ENCODE peak calls at places on chromosomes 11 and 22, in ten cellular contexts. One of them, this sample, is unnamed.

GRCh38 chr11:6737872-6738466 is 33.8 kb downstream of the OR2AG2 start:
- DNase-seq in CD4-positive, CD25-positive, alpha-beta regulatory T cell: peak; percentile 79
- DNase-seq in IMR-90: peak; percentile 34
- DNase-seq in A549: peak; percentile 45
- DNase-seq in cardiac muscle cell: peak; percentile 61
- DNase-seq in tibial nerve: peak; percentile 43
- DNase-seq in CD4-positive, alpha-beta memory T cell: peak; percentile 82
- DNase-seq in SJSA1: no peak
- DNase-seq in left lung: no peak
- DNase-seq in OCI-LY7: peak; percentile 80
- DNase-seq in this sample: no peak

GRCh38 chr11:117604349-117604995 is 192.5 kb downstream of the DSCAML1 start:
- DNase-seq in CD4-positive, CD25-positive, alpha-beta regulatory T cell: no peak
- DNase-seq in IMR-90: peak; percentile 32
- DNase-seq in A549: no peak
- DNase-seq in cardiac muscle cell: no peak
- DNase-seq in tibial nerve: no peak
- DNase-seq in CD4-positive, alpha-beta memory T cell: no peak
- DNase-seq in SJSA1: peak; percentile 81
- DNase-seq in left lung: no peak
- DNase-seq in OCI-LY7: no peak
- DNase-seq in this sample: no peak

GRCh38 chr11:19025799-19026406 is 34.6 kb downstream of the MRGPRX2 start:
- DNase-seq in CD4-positive, CD25-positive, alpha-beta regulatory T cell: no peak
- DNase-seq in IMR-90: peak; percentile 1
- DNase-seq in A549: no peak
- DNase-seq in cardiac muscle cell: peak; percentile 77
- DNase-seq in tibial nerve: no peak
- DNase-seq in CD4-positive, alpha-beta memory T cell: no peak
- DNase-seq in SJSA1: no peak
- DNase-seq in left lung: no peak
- DNase-seq in OCI-LY7: no peak
- DNase-seq in this sample: no peak

GRCh38 chr11:64876835-64877341 is 1.5 kb downstream of the EHD1 start:
- DNase-seq in CD4-positive, CD25-positive, alpha-beta regulatory T cell: no peak
- DNase-seq in IMR-90: peak; percentile 46
- DNase-seq in A549: no peak
- DNase-seq in cardiac muscle cell: peak; percentile 62
- DNase-seq in tibial nerve: no peak
- DNase-seq in CD4-positive, alpha-beta memory T cell: no peak
- DNase-seq in SJSA1: peak; percentile 93
- DNase-seq in left lung: peak; percentile 82
- DNase-seq in OCI-LY7: no peak
- DNase-seq in this sample: peak; percentile 71

GRCh38 chr11:128662960-128663359 is 30.9 kb upstream of the FLI1 start:
- DNase-seq in CD4-positive, CD25-positive, alpha-beta regulatory T cell: no peak
- DNase-seq in IMR-90: no peak
- DNase-seq in A549: no peak
- DNase-seq in cardiac muscle cell: no peak
- DNase-seq in tibial nerve: no peak
- DNase-seq in CD4-positive, alpha-beta memory T cell: no peak
- DNase-seq in SJSA1: no peak
- DNase-seq in left lung: no peak
- DNase-seq in OCI-LY7: peak; percentile 45
- DNase-seq in this sample: no peak

GRCh38 chr22:22099833-22100812 is 117.5 kb upstream of the TOP3B start:
- DNase-seq in CD4-positive, CD25-positive, alpha-beta regulatory T cell: no peak
- DNase-seq in IMR-90: peak; percentile 32
- DNase-seq in A549: no peak
- DNase-seq in cardiac muscle cell: no peak
- DNase-seq in tibial nerve: no peak
- DNase-seq in CD4-positive, alpha-beta memory T cell: no peak
- DNase-seq in SJSA1: no peak
- DNase-seq in left lung: no peak
- DNase-seq in OCI-LY7: peak; percentile 71
- DNase-seq in this sample: no peak

GRCh38 chr22:25362215-25362882 is 142.9 kb downstream of the CRYBB2 start:
- DNase-seq in CD4-positive, CD25-positive, alpha-beta regulatory T cell: peak; percentile 49
- DNase-seq in IMR-90: peak; percentile 38
- DNase-seq in A549: peak; percentile 21
- DNase-seq in cardiac muscle cell: peak; percentile 71
- DNase-seq in tibial nerve: peak; percentile 83
- DNase-seq in CD4-positive, alpha-beta memory T cell: peak; percentile 52
- DNase-seq in SJSA1: peak; percentile 84
- DNase-seq in left lung: peak; percentile 90
- DNase-seq in OCI-LY7: peak; percentile 66
- DNase-seq in this sample: peak; percentile 49

GRCh38 chr11:32433249-32434115 is 1.9 kb downstream of the WT1 start:
- DNase-seq in CD4-positive, CD25-positive, alpha-beta regulatory T cell: no peak
- DNase-seq in IMR-90: no peak
- DNase-seq in A549: no peak
- DNase-seq in cardiac muscle cell: no peak
- DNase-seq in tibial nerve: no peak
- DNase-seq in CD4-positive, alpha-beta memory T cell: no peak
- DNase-seq in SJSA1: no peak
- DNase-seq in left lung: no peak
- DNase-seq in OCI-LY7: no peak
- DNase-seq in this sample: no peak

GRCh38 chr11:134373591-134374052 is 38.4 kb downstream of the B3GAT1 start:
- DNase-seq in CD4-positive, CD25-positive, alpha-beta regulatory T cell: no peak
- DNase-seq in IMR-90: no peak
- DNase-seq in A549: no peak
- DNase-seq in cardiac muscle cell: no peak
- DNase-seq in tibial nerve: no peak
- DNase-seq in CD4-positive, alpha-beta memory T cell: no peak
- DNase-seq in SJSA1: no peak
- DNase-seq in left lung: peak; percentile 66
- DNase-seq in OCI-LY7: no peak
- DNase-seq in this sample: peak; percentile 34

DNA sequence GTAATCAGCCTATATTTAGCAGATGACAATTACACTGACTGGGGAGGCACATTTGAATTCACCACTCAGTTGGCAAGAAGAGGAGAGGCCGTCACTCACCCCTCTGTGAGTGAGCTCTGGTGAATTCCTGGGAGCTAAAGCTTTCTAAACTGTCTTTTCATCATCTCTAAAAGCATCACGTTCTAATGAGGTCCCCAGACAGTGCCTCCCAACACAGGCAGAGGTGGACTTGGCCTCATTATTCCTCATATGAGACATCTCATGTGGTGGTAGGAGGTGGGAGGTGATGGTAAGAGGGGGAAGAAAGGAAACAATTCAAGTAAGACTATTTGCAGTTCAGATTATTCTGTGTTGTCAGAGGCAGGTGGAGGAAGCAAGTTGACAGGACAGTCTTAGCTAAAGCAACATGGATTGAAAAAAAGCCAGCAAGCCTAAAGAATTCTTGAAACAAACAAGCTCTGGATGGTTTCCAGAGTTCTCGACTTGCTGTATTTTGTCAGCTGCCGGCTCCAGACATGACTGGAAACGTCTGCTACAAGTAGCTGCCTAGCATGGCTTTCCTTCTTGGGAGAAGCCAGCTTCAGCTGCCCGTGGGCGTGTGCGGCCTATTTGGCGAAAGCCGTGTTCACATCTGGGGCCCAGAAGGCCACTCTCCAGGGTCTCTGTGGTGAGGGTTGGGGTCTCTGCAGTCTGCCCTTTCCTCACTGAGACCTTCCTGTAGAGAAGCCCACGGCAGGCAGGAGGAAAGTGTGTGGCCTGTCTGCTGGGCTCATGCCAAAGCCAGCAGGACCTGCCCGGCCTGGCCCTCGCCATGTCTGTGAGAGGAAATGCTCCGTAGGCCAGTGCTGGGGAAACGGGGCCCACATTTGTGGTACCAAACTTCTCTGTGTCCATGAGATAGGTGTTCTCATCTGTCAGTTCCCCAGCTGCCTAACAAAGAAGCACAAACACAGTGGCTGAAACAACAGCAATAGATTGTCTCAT is 772.0 kb downstream of the TBC1D22A start:
- DNase-seq in CD4-positive, CD25-positive, alpha-beta regulatory T cell: no peak
- DNase-seq in IMR-90: no peak
- DNase-seq in A549: no peak
- DNase-seq in cardiac muscle cell: no peak
- DNase-seq in tibial nerve: peak; percentile 14
- DNase-seq in CD4-positive, alpha-beta memory T cell: no peak
- DNase-seq in SJSA1: no peak
- DNase-seq in left lung: no peak
- DNase-seq in OCI-LY7: no peak
- DNase-seq in this sample: no peak
- H3K9me3 ChIP-seq in CD4-positive, CD25-positive, alpha-beta regulatory T cell: no peaks in the 10 kb centered on the region
- H3K9me3 ChIP-seq in IMR-90: peaks cover 32% of the 10 kb centered on the region
- H3K9me3 ChIP-seq in A549: no peaks in the 10 kb centered on the region
- H3K9me3 ChIP-seq in cardiac muscle cell: peaks cover 4% of the 10 kb centered on the region
- H3K9me3 ChIP-seq in tibial nerve: no peaks in the 10 kb centered on the region
- H3K9me3 ChIP-seq in CD4-positive, alpha-beta memory T cell: no peaks in the 10 kb centered on the region
- H3K9me3 ChIP-seq in SJSA1: no peaks in the 10 kb centered on the region
- H3K9me3 ChIP-seq in left lung: no peaks in the 10 kb centered on the region
- H3K9me3 ChIP-seq in OCI-LY7: no peaks in the 10 kb centered on the region
- H3K9me3 ChIP-seq in this sample: no peaks in the 10 kb centered on the region

GRCh38 chr22:11042116-11042515 is 4485.9 kb upstream of the OR11H1 start:
- DNase-seq in CD4-positive, CD25-positive, alpha-beta regulatory T cell: no peak
- DNase-seq in IMR-90: no peak
- DNase-seq in A549: no peak
- DNase-seq in cardiac muscle cell: no peak
- DNase-seq in tibial nerve: no peak
- DNase-seq in CD4-positive, alpha-beta memory T cell: peak; percentile 23
- DNase-seq in SJSA1: peak; percentile 35
- DNase-seq in left lung: no peak
- DNase-seq in OCI-LY7: no peak
- DNase-seq in this sample: no peak
- H3K9me3 ChIP-seq in CD4-positive, CD25-positive, alpha-beta regulatory T cell: peaks cover 44% of the 10 kb centered on the region
- H3K9me3 ChIP-seq in IMR-90: peaks cover 22% of the 10 kb centered on the region
- H3K9me3 ChIP-seq in A549: peaks cover 30% of the 10 kb centered on the region
- H3K9me3 ChIP-seq in cardiac muscle cell: peaks cover 9% of the 10 kb centered on the region
- H3K9me3 ChIP-seq in tibial nerve: no peaks in the 10 kb centered on the region
- H3K9me3 ChIP-seq in CD4-positive, alpha-beta memory T cell: peaks cover 20% of the 10 kb centered on the region
- H3K9me3 ChIP-seq in SJSA1: no peaks in the 10 kb centered on the region
- H3K9me3 ChIP-seq in left lung: peaks cover 4% of the 10 kb centered on the region
- H3K9me3 ChIP-seq in OCI-LY7: peaks cover 21% of the 10 kb centered on the region
- H3K9me3 ChIP-seq in this sample: peaks cover 3% of the 10 kb centered on the region

GRCh38 chr11:50278756-50279155 is 246.1 kb downstream of the OR4C45 start:
- DNase-seq in CD4-positive, CD25-positive, alpha-beta regulatory T cell: no peak
- DNase-seq in IMR-90: no peak
- DNase-seq in A549: no peak
- DNase-seq in cardiac muscle cell: no peak
- DNase-seq in tibial nerve: no peak
- DNase-seq in CD4-positive, alpha-beta memory T cell: no peak
- DNase-seq in SJSA1: no peak
- DNase-seq in left lung: no peak
- DNase-seq in OCI-LY7: no peak
- DNase-seq in this sample: no peak

DNA sequence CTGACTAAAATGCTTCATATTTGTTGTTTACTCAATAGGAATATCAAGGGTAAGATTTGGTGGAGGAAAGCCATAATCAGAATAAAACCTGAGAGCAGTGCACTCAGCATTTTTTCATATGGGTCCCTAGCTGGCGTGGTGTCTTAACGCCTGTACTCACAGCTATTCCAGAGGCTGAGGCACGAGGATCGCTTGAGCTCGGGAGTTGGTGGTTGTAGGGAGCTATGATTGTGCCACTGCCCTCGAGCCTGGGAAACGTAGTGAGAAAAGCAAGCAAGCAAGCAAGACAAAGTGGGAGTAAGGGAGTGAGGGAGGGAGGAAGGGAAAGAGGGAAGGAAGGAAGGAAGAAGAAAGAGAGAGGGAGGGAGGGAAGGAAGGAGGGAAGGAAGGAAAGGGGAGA is 242.5 kb downstream of the OR4C45 start:
- DNase-seq in CD4-positive, CD25-positive, alpha-beta regulatory T cell: no peak
- DNase-seq in IMR-90: no peak
- DNase-seq in A549: no peak
- DNase-seq in cardiac muscle cell: no peak
- DNase-seq in tibial nerve: no peak
- DNase-seq in CD4-positive, alpha-beta memory T cell: no peak
- DNase-seq in SJSA1: no peak
- DNase-seq in left lung: no peak
- DNase-seq in OCI-LY7: no peak
- DNase-seq in this sample: no peak
- H3K9me3 ChIP-seq in CD4-positive, CD25-positive, alpha-beta regulatory T cell: peaks cover 3% of the 10 kb centered on the region
- H3K9me3 ChIP-seq in IMR-90: peaks cover 18% of the 10 kb centered on the region
- H3K9me3 ChIP-seq in A549: no peaks in the 10 kb centered on the region
- H3K9me3 ChIP-seq in cardiac muscle cell: no peaks in the 10 kb centered on the region
- H3K9me3 ChIP-seq in tibial nerve: no peaks in the 10 kb centered on the region
- H3K9me3 ChIP-seq in CD4-positive, alpha-beta memory T cell: no peaks in the 10 kb centered on the region
- H3K9me3 ChIP-seq in SJSA1: no peaks in the 10 kb centered on the region
- H3K9me3 ChIP-seq in left lung: no peaks in the 10 kb centered on the region
- H3K9me3 ChIP-seq in OCI-LY7: no peaks in the 10 kb centered on the region
- H3K9me3 ChIP-seq in this sample: no peaks in the 10 kb centered on the region

GRCh38 chr22:49294656-49295464 is 532.8 kb downstream of the BRD1 start:
- DNase-seq in CD4-positive, CD25-positive, alpha-beta regulatory T cell: no peak
- DNase-seq in IMR-90: no peak
- DNase-seq in A549: no peak
- DNase-seq in cardiac muscle cell: no peak
- DNase-seq in tibial nerve: no peak
- DNase-seq in CD4-positive, alpha-beta memory T cell: no peak
- DNase-seq in SJSA1: peak; percentile 33
- DNase-seq in left lung: no peak
- DNase-seq in OCI-LY7: no peak
- DNase-seq in this sample: no peak
- H3K9me3 ChIP-seq in CD4-positive, CD25-positive, alpha-beta regulatory T cell: no peaks in the 10 kb centered on the region
- H3K9me3 ChIP-seq in IMR-90: peaks cover 76% of the 10 kb centered on the region
- H3K9me3 ChIP-seq in A549: no peaks in the 10 kb centered on the region
- H3K9me3 ChIP-seq in cardiac muscle cell: no peaks in the 10 kb centered on the region
- H3K9me3 ChIP-seq in tibial nerve: no peaks in the 10 kb centered on the region
- H3K9me3 ChIP-seq in CD4-positive, alpha-beta memory T cell: no peaks in the 10 kb centered on the region
- H3K9me3 ChIP-seq in SJSA1: peaks cover 19% of the 10 kb centered on the region
- H3K9me3 ChIP-seq in left lung: no peaks in the 10 kb centered on the region
- H3K9me3 ChIP-seq in OCI-LY7: no peaks in the 10 kb centered on the region
- H3K9me3 ChIP-seq in this sample: peaks cover 4% of the 10 kb centered on the region

DNA sequence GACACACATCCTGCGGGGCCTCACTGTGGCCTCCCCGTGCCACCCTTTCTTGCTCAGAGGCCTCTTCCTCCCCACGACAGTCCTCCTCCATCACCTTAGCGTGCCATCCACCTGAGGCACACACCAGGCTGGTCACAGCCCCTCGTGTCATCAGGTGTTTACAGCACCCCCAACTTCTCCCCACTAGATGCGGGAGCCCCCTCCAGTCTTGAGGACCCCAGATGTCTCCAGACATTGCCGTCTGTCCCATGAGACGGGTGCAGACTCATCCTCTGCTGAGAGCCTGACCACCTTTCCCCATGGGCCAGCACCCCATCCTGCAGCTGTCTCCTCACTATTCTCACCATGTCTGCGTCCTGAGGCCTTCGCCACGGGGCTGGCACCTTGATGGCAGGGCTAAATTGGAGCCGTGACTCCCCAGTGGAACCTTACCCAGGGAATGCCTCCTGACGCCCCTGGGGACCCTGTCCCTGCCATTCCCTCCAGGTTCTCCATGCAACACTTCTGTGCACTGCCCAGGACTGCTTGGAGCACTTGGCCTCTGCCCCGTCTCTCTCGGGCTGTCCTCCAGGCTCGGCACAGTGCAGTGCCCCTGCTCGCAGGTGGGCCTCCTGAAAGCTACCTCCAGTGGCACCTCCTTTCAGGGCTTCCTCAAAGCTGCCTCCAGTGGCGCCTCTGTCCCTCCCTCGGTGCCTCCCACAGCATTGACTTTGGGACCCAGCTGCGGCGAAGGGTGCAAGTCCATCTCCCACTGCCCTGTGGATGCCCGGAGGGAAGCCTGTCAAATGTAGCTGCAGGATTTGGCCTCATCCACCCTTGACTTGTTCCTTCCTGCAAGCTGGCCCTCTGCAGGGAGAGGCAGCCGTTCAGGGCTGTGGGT is 1386.8 kb downstream of the BRD1 start:
- DNase-seq in CD4-positive, CD25-positive, alpha-beta regulatory T cell: no peak
- DNase-seq in IMR-90: no peak
- DNase-seq in A549: no peak
- DNase-seq in cardiac muscle cell: no peak
- DNase-seq in tibial nerve: no peak
- DNase-seq in CD4-positive, alpha-beta memory T cell: no peak
- DNase-seq in SJSA1: no peak
- DNase-seq in left lung: peak; percentile 64
- DNase-seq in OCI-LY7: no peak
- DNase-seq in this sample: no peak
- H3K9me3 ChIP-seq in CD4-positive, CD25-positive, alpha-beta regulatory T cell: no peaks in the 10 kb centered on the region
- H3K9me3 ChIP-seq in IMR-90: peaks cover 66% of the 10 kb centered on the region
- H3K9me3 ChIP-seq in A549: no peaks in the 10 kb centered on the region
- H3K9me3 ChIP-seq in cardiac muscle cell: no peaks in the 10 kb centered on the region
- H3K9me3 ChIP-seq in tibial nerve: no peaks in the 10 kb centered on the region
- H3K9me3 ChIP-seq in CD4-positive, alpha-beta memory T cell: no peaks in the 10 kb centered on the region
- H3K9me3 ChIP-seq in SJSA1: no peaks in the 10 kb centered on the region
- H3K9me3 ChIP-seq in left lung: no peaks in the 10 kb centered on the region
- H3K9me3 ChIP-seq in OCI-LY7: no peaks in the 10 kb centered on the region
- H3K9me3 ChIP-seq in this sample: no peaks in the 10 kb centered on the region